ENCODE peak calls at places on chromosome 5, in seven cellular contexts. H is CD8-positive, alpha-beta memory T cell; O is activated CD4-positive, alpha-beta T cell treated with anti-CD3 and anti-CD28 coated beads, Interleukin-2, amount 50 U/mL, for 1 hour; K is astrocyte of the spinal cord; N is EL; A is Caki2; I is cardiac muscle cell. Z is an unnamed sample.

GRCh38 chr5:172559004-172559932 is 81.8 kb upstream of the NEURL1B start:
- DNase-seq in H (no peak), O (no peak), K (peak), N (peak), A (peak), I (no peak), Z (peak)

GRCh38 chr5:62790348-62790747 is 211.7 kb downstream of the LRRC70 start:
- DNase-seq in H (no peak), O (no peak), K (no peak), N (no peak), A (no peak), I (no peak), Z (no peak)

GRCh38 chr5:80507663-80508062 is 19.8 kb downstream of the FAM151B start:
- DNase-seq in H (no peak), O (no peak), K (no peak), N (no peak), A (no peak), I (no peak), Z (no peak)

GRCh38 chr5:120451445-120451844 is 12.7 kb upstream of the PRR16 start:
- DNase-seq in H (no peak), O (no peak), K (no peak), N (no peak), A (no peak), I (no peak), Z (no peak)

GRCh38 chr5:10535237-10535530 is 28.7 kb upstream of the ANKRD33B start:
- DNase-seq in H (no peak), O (no peak), K (no peak), N (no peak), A (no peak), I (no peak), Z (no peak)

GRCh38 chr5:139738777-139739611 is 56.6 kb upstream of the PSD2 start:
- DNase-seq in H (no peak), O (no peak), K (no peak), N (no peak), A (no peak), I (no peak), Z (no peak)

GRCh38 chr5:74179183-74179582 is 461.3 kb downstream of the ENC1 start:
- DNase-seq in H (no peak), O (no peak), K (peak), N (peak), A (no peak), I (no peak), Z (peak)

GRCh38 chr5:5978501-5979361 is 399.6 kb downstream of the MED10 start:
- DNase-seq in H (no peak), O (no peak), K (no peak), N (no peak), A (no peak), I (no peak), Z (no peak)

GRCh38 chr5:78530342-78531096 is 118.1 kb downstream of the LHFPL2 start:
- DNase-seq in H (no peak), O (no peak), K (peak), N (peak), A (peak), I (no peak), Z (peak)

GRCh38 chr5:37816883-37817282 is 23.0 kb downstream of the GDNF start:
- DNase-seq in H (no peak), O (no peak), K (no peak), N (peak), A (no peak), I (peak), Z (no peak)

GRCh38 chr5:136190904-136191303 is 2.1 kb downstream of the SMIM32 start:
- DNase-seq in H (no peak), O (no peak), K (no peak), N (no peak), A (no peak), I (no peak), Z (no peak)

GRCh38 chr5:129459485-129460120 is 495 bp upstream of the ADAMTS19 start:
- DNase-seq in H (no peak), O (no peak), K (peak), N (peak), A (no peak), I (peak), Z (peak)

Z was measured in MG63.